ENCODE peak calls at places on chromosomes 3 and 15, in nine cellular contexts. One of them, this sample, is unnamed.

GRCh38 chr3:72081456-72081855 is 296.5 kb upstream of the PROK2 start:
- DNase-seq in HT-29: no peak
- DNase-seq in GM12865: no peak
- DNase-seq in esophagus squamous epithelium: no peak
- DNase-seq in brain pericyte: no peak
- DNase-seq in IMR-90: no peak
- DNase-seq in activated T-helper 1 cell treated with Interleukin-2 at 50 U/mL for 16 hours: no peak
- DNase-seq in dermis blood vessel endothelial cell: no peak
- DNase-seq in AML-193: no peak
- DNase-seq in this sample: no peak

GRCh38 chr3:156551261-156551660 is 3.7 kb downstream of the SSR3 start:
- DNase-seq in GM12865: no peak
- DNase-seq in activated T-helper 1 cell treated with Interleukin-2 at 50 U/mL for 16 hours: no peak
- DNase-seq in brain pericyte: no peak
- DNase-seq in dermis blood vessel endothelial cell: peak; percentile 68
- DNase-seq in HT-29: no peak
- DNase-seq in AML-193: no peak
- DNase-seq in esophagus squamous epithelium: no peak
- DNase-seq in IMR-90: peak; percentile 69
- DNase-seq in this sample: no peak

GRCh38 chr3:161305095-161305991 is 66.0 kb downstream of the SPTSSB start:
- DNase-seq in dermis blood vessel endothelial cell: peak; percentile 50
- DNase-seq in GM12865: peak; percentile 28
- DNase-seq in HT-29: peak; percentile 45
- DNase-seq in AML-193: peak; percentile 65
- DNase-seq in IMR-90: peak; percentile 27
- DNase-seq in esophagus squamous epithelium: no peak
- DNase-seq in activated T-helper 1 cell treated with Interleukin-2 at 50 U/mL for 16 hours: no peak
- DNase-seq in brain pericyte: no peak
- DNase-seq in this sample: no peak

GRCh38 chr15:101128696-101129095 is 123.2 kb downstream of the CHSY1 start:
- DNase-seq in AML-193: no peak
- DNase-seq in dermis blood vessel endothelial cell: no peak
- DNase-seq in HT-29: no peak
- DNase-seq in activated T-helper 1 cell treated with Interleukin-2 at 50 U/mL for 16 hours: no peak
- DNase-seq in IMR-90: no peak
- DNase-seq in brain pericyte: no peak
- DNase-seq in GM12865: no peak
- DNase-seq in esophagus squamous epithelium: no peak
- DNase-seq in this sample: no peak

GRCh38 chr15:77939851-77940250 is 137.7 kb downstream of the TBC1D2B start:
- DNase-seq in brain pericyte: no peak
- DNase-seq in GM12865: no peak
- DNase-seq in esophagus squamous epithelium: no peak
- DNase-seq in AML-193: no peak
- DNase-seq in IMR-90: no peak
- DNase-seq in activated T-helper 1 cell treated with Interleukin-2 at 50 U/mL for 16 hours: no peak
- DNase-seq in HT-29: no peak
- DNase-seq in dermis blood vessel endothelial cell: no peak
- DNase-seq in this sample: no peak

GRCh38 chr3:112778298-112779008 is 68.2 kb downstream of the CD200R1L start:
- DNase-seq in activated T-helper 1 cell treated with Interleukin-2 at 50 U/mL for 16 hours: no peak
- DNase-seq in HT-29: no peak
- DNase-seq in GM12865: no peak
- DNase-seq in esophagus squamous epithelium: no peak
- DNase-seq in AML-193: peak; percentile 51
- DNase-seq in brain pericyte: no peak
- DNase-seq in dermis blood vessel endothelial cell: no peak
- DNase-seq in IMR-90: peak; percentile 90
- DNase-seq in this sample: no peak

GRCh38 chr15:59372352-59373211 is at the start of gene MYO1E:
- DNase-seq in activated T-helper 1 cell treated with Interleukin-2 at 50 U/mL for 16 hours: no peak
- DNase-seq in dermis blood vessel endothelial cell: peak; percentile 98
- DNase-seq in AML-193: no peak
- DNase-seq in esophagus squamous epithelium: no peak
- DNase-seq in HT-29: peak; percentile 99
- DNase-seq in GM12865: peak; percentile 90
- DNase-seq in brain pericyte: peak; percentile 82
- DNase-seq in IMR-90: peak; percentile 97
- DNase-seq in this sample: peak; percentile 32

GRCh38 chr3:128372281-128372680 is 94.4 kb downstream of the DNAJB8 start:
- DNase-seq in AML-193: no peak
- DNase-seq in GM12865: peak; percentile 72
- DNase-seq in brain pericyte: no peak
- DNase-seq in activated T-helper 1 cell treated with Interleukin-2 at 50 U/mL for 16 hours: no peak
- DNase-seq in HT-29: no peak
- DNase-seq in esophagus squamous epithelium: no peak
- DNase-seq in IMR-90: no peak
- DNase-seq in dermis blood vessel endothelial cell: no peak
- DNase-seq in this sample: no peak

GRCh38 chr15:76140069-76140454 is 80.3 kb downstream of the TMEM266 start:
- DNase-seq in activated T-helper 1 cell treated with Interleukin-2 at 50 U/mL for 16 hours: no peak
- DNase-seq in GM12865: no peak
- DNase-seq in AML-193: no peak
- DNase-seq in brain pericyte: no peak
- DNase-seq in esophagus squamous epithelium: no peak
- DNase-seq in HT-29: no peak
- DNase-seq in dermis blood vessel endothelial cell: peak; percentile 55
- DNase-seq in IMR-90: no peak
- DNase-seq in this sample: no peak

GRCh38 chr3:1179116-1179515 is 86.3 kb downstream of the CNTN6 start:
- DNase-seq in dermis blood vessel endothelial cell: no peak
- DNase-seq in brain pericyte: no peak
- DNase-seq in AML-193: no peak
- DNase-seq in activated T-helper 1 cell treated with Interleukin-2 at 50 U/mL for 16 hours: no peak
- DNase-seq in IMR-90: no peak
- DNase-seq in GM12865: no peak
- DNase-seq in esophagus squamous epithelium: no peak
- DNase-seq in HT-29: no peak
- DNase-seq in this sample: no peak

GRCh38 chr3:13200951-13201350 is 127.7 kb upstream of the IQSEC1 start:
- DNase-seq in HT-29: no peak
- DNase-seq in activated T-helper 1 cell treated with Interleukin-2 at 50 U/mL for 16 hours: no peak
- DNase-seq in AML-193: no peak
- DNase-seq in IMR-90: no peak
- DNase-seq in brain pericyte: no peak
- DNase-seq in dermis blood vessel endothelial cell: peak; percentile 38
- DNase-seq in esophagus squamous epithelium: no peak
- DNase-seq in GM12865: no peak
- DNase-seq in this sample: no peak

GRCh38 chr3:43317461-43318316 is 31.3 kb downstream of the SNRK start:
- DNase-seq in brain pericyte: peak; percentile 33
- DNase-seq in HT-29: no peak
- DNase-seq in dermis blood vessel endothelial cell: peak; percentile 43
- DNase-seq in IMR-90: no peak
- DNase-seq in GM12865: no peak
- DNase-seq in esophagus squamous epithelium: no peak
- DNase-seq in activated T-helper 1 cell treated with Interleukin-2 at 50 U/mL for 16 hours: no peak
- DNase-seq in AML-193: no peak
- DNase-seq in this sample: no peak

GRCh38 chr15:78808550-78808949 is 2.7 kb downstream of the ADAMTS7 start:
- DNase-seq in brain pericyte: no peak
- DNase-seq in GM12865: peak; percentile 76
- DNase-seq in AML-193: peak; percentile 58
- DNase-seq in dermis blood vessel endothelial cell: peak; percentile 68
- DNase-seq in esophagus squamous epithelium: no peak
- DNase-seq in activated T-helper 1 cell treated with Interleukin-2 at 50 U/mL for 16 hours: no peak
- DNase-seq in IMR-90: peak; percentile 34
- DNase-seq in HT-29: peak; percentile 50
- DNase-seq in this sample: no peak

GRCh38 chr3:66029014-66029413 is 9.7 kb downstream of the MAGI1 start:
- DNase-seq in GM12865: no peak
- DNase-seq in dermis blood vessel endothelial cell: no peak
- DNase-seq in brain pericyte: no peak
- DNase-seq in activated T-helper 1 cell treated with Interleukin-2 at 50 U/mL for 16 hours: no peak
- DNase-seq in esophagus squamous epithelium: no peak
- DNase-seq in IMR-90: no peak
- DNase-seq in AML-193: no peak
- DNase-seq in HT-29: no peak
- DNase-seq in this sample: no peak

GRCh38 chr3:43080726-43081568 is 24.9 kb downstream of the POMGNT2 start:
- DNase-seq in IMR-90: no peak
- DNase-seq in esophagus squamous epithelium: no peak
- DNase-seq in activated T-helper 1 cell treated with Interleukin-2 at 50 U/mL for 16 hours: no peak
- DNase-seq in GM12865: no peak
- DNase-seq in brain pericyte: no peak
- DNase-seq in HT-29: no peak
- DNase-seq in AML-193: no peak
- DNase-seq in dermis blood vessel endothelial cell: no peak
- DNase-seq in this sample: no peak

GRCh38 chr15:60961541-60961940 is 267.6 kb downstream of the RORA start:
- DNase-seq in dermis blood vessel endothelial cell: no peak
- DNase-seq in GM12865: no peak
- DNase-seq in IMR-90: no peak
- DNase-seq in activated T-helper 1 cell treated with Interleukin-2 at 50 U/mL for 16 hours: no peak
- DNase-seq in esophagus squamous epithelium: no peak
- DNase-seq in HT-29: no peak
- DNase-seq in brain pericyte: no peak
- DNase-seq in AML-193: no peak
- DNase-seq in this sample: no peak

GRCh38 chr3:55771503-55771902 is 284.4 kb upstream of the WNT5A start:
- DNase-seq in brain pericyte: no peak
- DNase-seq in AML-193: no peak
- DNase-seq in esophagus squamous epithelium: no peak
- DNase-seq in HT-29: no peak
- DNase-seq in GM12865: no peak
- DNase-seq in activated T-helper 1 cell treated with Interleukin-2 at 50 U/mL for 16 hours: no peak
- DNase-seq in IMR-90: no peak
- DNase-seq in dermis blood vessel endothelial cell: no peak
- DNase-seq in this sample: no peak

GRCh38 chr3:114178770-114179368 is at the start of gene DRD3:
- DNase-seq in HT-29: peak; percentile 21
- DNase-seq in activated T-helper 1 cell treated with Interleukin-2 at 50 U/mL for 16 hours: no peak
- DNase-seq in brain pericyte: no peak
- DNase-seq in AML-193: no peak
- DNase-seq in GM12865: peak; percentile 6
- DNase-seq in IMR-90: peak; percentile 44
- DNase-seq in esophagus squamous epithelium: no peak
- DNase-seq in dermis blood vessel endothelial cell: peak; percentile 53
- DNase-seq in this sample: no peak

GRCh38 chr15:34043391-34043790 is 4.4 kb upstream of the AVEN start:
- DNase-seq in brain pericyte: no peak
- DNase-seq in AML-193: no peak
- DNase-seq in dermis blood vessel endothelial cell: no peak
- DNase-seq in activated T-helper 1 cell treated with Interleukin-2 at 50 U/mL for 16 hours: no peak
- DNase-seq in GM12865: no peak
- DNase-seq in IMR-90: no peak
- DNase-seq in esophagus squamous epithelium: no peak
- DNase-seq in HT-29: no peak
- DNase-seq in this sample: no peak

GRCh38 chr3:11818033-11818432 is 28.7 kb downstream of the TAMM41 start:
- DNase-seq in esophagus squamous epithelium: no peak
- DNase-seq in dermis blood vessel endothelial cell: no peak
- DNase-seq in GM12865: no peak
- DNase-seq in IMR-90: peak; percentile 11
- DNase-seq in brain pericyte: no peak
- DNase-seq in AML-193: no peak
- DNase-seq in activated T-helper 1 cell treated with Interleukin-2 at 50 U/mL for 16 hours: no peak
- DNase-seq in HT-29: no peak
- DNase-seq in this sample: no peak

GRCh38 chr3:120415756-120416155 is 35.0 kb downstream of the FSTL1 start:
- DNase-seq in dermis blood vessel endothelial cell: no peak
- DNase-seq in IMR-90: no peak
- DNase-seq in esophagus squamous epithelium: no peak
- DNase-seq in HT-29: no peak
- DNase-seq in AML-193: no peak
- DNase-seq in brain pericyte: no peak
- DNase-seq in activated T-helper 1 cell treated with Interleukin-2 at 50 U/mL for 16 hours: no peak
- DNase-seq in GM12865: no peak
- DNase-seq in this sample: no peak

GRCh38 chr15:62099171-62099601 is 32.4 kb downstream of the C2CD4A start:
- DNase-seq in esophagus squamous epithelium: no peak
- DNase-seq in IMR-90: peak; percentile 51
- DNase-seq in brain pericyte: no peak
- DNase-seq in AML-193: no peak
- DNase-seq in GM12865: no peak
- DNase-seq in activated T-helper 1 cell treated with Interleukin-2 at 50 U/mL for 16 hours: no peak
- DNase-seq in HT-29: no peak
- DNase-seq in dermis blood vessel endothelial cell: peak; percentile 72
- DNase-seq in this sample: no peak